ENCODE peak calls at places on chromosome 13, in ten cellular contexts. Q, M, C, J, U, Y, V, L, A and W are unnamed samples.
A peak's percentile ranks its signal among the peaks of the same experiment; 100 is the strongest.

GRCh38 chr13:57799624-57800023 is 168.1 kb downstream of the PCDH17 start:
- DNase-seq in Q (no peak), M (no peak), C (no peak), J (no peak), U (no peak), Y (no peak), V (no peak), L (no peak), A (no peak), W (no peak)

GRCh38 chr13:80555796-80556195 is 214.9 kb upstream of the SPRY2 start:
- DNase-seq in Q (no peak), M (no peak), C (no peak), J (no peak), U (no peak), Y (no peak), V (no peak), L (no peak), A (no peak), W (no peak)

GRCh38 chr13:32212420-32212819 is 102.7 kb downstream of the ZAR1L start:
- DNase-seq in Q (no peak), M (no peak), C (peak; percentile 59), J (no peak), U (no peak), Y (no peak), V (no peak), L (no peak), A (no peak), W (no peak)

GRCh38 chr13:31116224-31116623 is 45.5 kb downstream of the HSPH1 start:
- DNase-seq in Q (no peak), M (no peak), C (no peak), J (no peak), U (no peak), Y (no peak), V (no peak), L (no peak), A (no peak), W (no peak)

GRCh38 chr13:27775943-27776342 is 16.3 kb upstream of the GSX1 start:
- DNase-seq in Q (no peak), M (no peak), C (peak; percentile 33), J (no peak), U (no peak), Y (peak; percentile 29), V (no peak), L (no peak), A (no peak), W (no peak)

GRCh38 chr13:41917641-41918040 is 43.3 kb downstream of the VWA8 start:
- DNase-seq in Q (no peak), M (no peak), C (peak; percentile 56), J (no peak), U (no peak), Y (no peak), V (peak; percentile 23), L (no peak), A (no peak), W (no peak)

GRCh38 chr13:68190826-68191225 is 960.7 kb upstream of the PCDH9 start:
- DNase-seq in Q (no peak), M (no peak), C (peak; percentile 0), J (no peak), U (no peak), Y (no peak), V (no peak), L (no peak), A (no peak), W (no peak)

GRCh38 chr13:45861352-45861751 is 9.8 kb upstream of the SIAH3 start:
- DNase-seq in Q (no peak), M (no peak), C (no peak), J (no peak), U (no peak), Y (no peak), V (no peak), L (no peak), A (no peak), W (no peak)

GRCh38 chr13:95253033-95253432 is 48.2 kb downstream of the ABCC4 start:
- DNase-seq in Q (no peak), M (no peak), C (no peak), J (no peak), U (no peak), Y (no peak), V (no peak), L (no peak), A (no peak), W (no peak)

GRCh38 chr13:64075543-64076271 is 2660.1 kb upstream of the PCDH20 start:
- DNase-seq in Q (no peak), M (peak; percentile 41), C (peak; percentile 65), J (no peak), U (no peak), Y (no peak), V (no peak), L (no peak), A (no peak), W (peak; percentile 48)

GRCh38 chr13:57633141-57633949 is 1.8 kb downstream of the PCDH17 start:
- DNase-seq in Q (no peak), M (peak; percentile 89), C (no peak), J (peak; percentile 88), U (no peak), Y (peak; percentile 88), V (no peak), L (no peak), A (no peak), W (no peak)